ENCODE peak calls at places on chromosomes 2 and 18, in six cellular contexts. One of them, this sample, is unnamed.

GRCh38 chr18:48715651-48716354 is 177.0 kb downstream of the CTIF start:
- DNase-seq in T1000: no peak
- DNase-seq in EL: no peak
- DNase-seq in iPS DF 19.7: no peak
- DNase-seq in esophagus squamous epithelium: no peak
- DNase-seq in H7: no peak
- DNase-seq in this sample: no peak

GRCh38 chr18:77039196-77040140 is 93.1 kb downstream of the MBP start:
- DNase-seq in T1000: no peak
- DNase-seq in EL: no peak
- DNase-seq in iPS DF 19.7: no peak
- DNase-seq in esophagus squamous epithelium: no peak
- DNase-seq in H7: no peak
- DNase-seq in this sample: peak

GRCh38 chr2:70140978-70141753 is 49.7 kb downstream of the C2orf42 start:
- DNase-seq in T1000: no peak
- DNase-seq in EL: peak
- DNase-seq in iPS DF 19.7: peak
- DNase-seq in esophagus squamous epithelium: peak
- DNase-seq in H7: peak
- DNase-seq in this sample: peak

GRCh38 chr2:217851191-217852020 is 151.4 kb downstream of the TNS1 start:
- DNase-seq in T1000: no peak
- DNase-seq in EL: peak
- DNase-seq in iPS DF 19.7: no peak
- DNase-seq in esophagus squamous epithelium: no peak
- DNase-seq in H7: no peak
- DNase-seq in this sample: no peak

GRCh38 chr2:195318440-195319111 is 338.4 kb upstream of the SLC39A10 start:
- DNase-seq in T1000: no peak
- DNase-seq in EL: peak
- DNase-seq in iPS DF 19.7: no peak
- DNase-seq in esophagus squamous epithelium: no peak
- DNase-seq in H7: peak
- DNase-seq in this sample: peak

GRCh38 chr2:37877457-37878315 is 47.4 kb upstream of the RMDN2 start:
- DNase-seq in T1000: no peak
- DNase-seq in EL: peak
- DNase-seq in iPS DF 19.7: no peak
- DNase-seq in esophagus squamous epithelium: no peak
- DNase-seq in H7: peak
- DNase-seq in this sample: no peak

GRCh38 chr2:75598572-75599155 is 37.9 kb upstream of the EVA1A start:
- DNase-seq in T1000: no peak
- DNase-seq in EL: no peak
- DNase-seq in iPS DF 19.7: no peak
- DNase-seq in esophagus squamous epithelium: no peak
- DNase-seq in H7: no peak
- DNase-seq in this sample: no peak

GRCh38 chr2:100397117-100397860 is 20.2 kb downstream of the CHST10 start:
- DNase-seq in T1000: no peak
- DNase-seq in EL: no peak
- DNase-seq in iPS DF 19.7: no peak
- DNase-seq in esophagus squamous epithelium: no peak
- DNase-seq in H7: peak
- DNase-seq in this sample: no peak

GRCh38 chr2:94982156-94982555 is 43.4 kb upstream of the MAL start:
- DNase-seq in T1000: no peak
- DNase-seq in EL: no peak
- DNase-seq in iPS DF 19.7: no peak
- DNase-seq in esophagus squamous epithelium: no peak
- DNase-seq in H7: no peak
- DNase-seq in this sample: no peak

GRCh38 chr18:37259711-37260110 is 305.9 kb downstream of the CELF4 start:
- DNase-seq in T1000: no peak
- DNase-seq in EL: no peak
- DNase-seq in iPS DF 19.7: no peak
- DNase-seq in esophagus squamous epithelium: no peak
- DNase-seq in H7: no peak
- DNase-seq in this sample: no peak

GRCh38 chr2:239955086-239955988 is 69.8 kb downstream of the NDUFA10 start:
- DNase-seq in T1000: no peak
- DNase-seq in EL: no peak
- DNase-seq in iPS DF 19.7: no peak
- DNase-seq in esophagus squamous epithelium: no peak
- DNase-seq in H7: no peak
- DNase-seq in this sample: no peak

GRCh38 chr2:156147594-156148330 is 184.8 kb downstream of the NR4A2 start:
- DNase-seq in T1000: no peak
- DNase-seq in EL: no peak
- DNase-seq in iPS DF 19.7: no peak
- DNase-seq in esophagus squamous epithelium: no peak
- DNase-seq in H7: no peak
- DNase-seq in this sample: peak

GRCh38 chr2:177721087-177721486 is 328.5 kb downstream of the AGPS start:
- DNase-seq in T1000: no peak
- DNase-seq in EL: no peak
- DNase-seq in iPS DF 19.7: no peak
- DNase-seq in esophagus squamous epithelium: no peak
- DNase-seq in H7: no peak
- DNase-seq in this sample: no peak